ENCODE peak calls at places on chromosomes 7 and 10, in seven cellular contexts. R, I, B, U, V, J and Y are unnamed samples.
A peak's percentile ranks its signal among the peaks of the same experiment; 100 is the strongest.

GRCh38 chr10:131095109-131095580 is 216.4 kb downstream of the TCERG1L start:
- DNase-seq in R (no peak), I (no peak), B (no peak), V (no peak), U (no peak), J (no peak), Y (no peak)

GRCh38 chr7:151680810-151681209 is 161.1 kb upstream of the RHEB start:
- DNase-seq in R (no peak), J (peak; percentile 74), B (no peak), U (peak; percentile 69), I (peak; percentile 73), V (no peak), Y (no peak)

GRCh38 chr10:14060320-14061070 is 270.2 kb downstream of the FRMD4A start:
- DNase-seq in B (no peak), V (no peak), I (no peak), J (no peak), R (no peak), U (no peak), Y (no peak)

GRCh38 chr7:156493942-156494341 is 146.6 kb upstream of the RNF32 start:
- DNase-seq in R (no peak), I (no peak), J (peak; percentile 77), U (no peak), V (no peak), B (no peak), Y (no peak)

GRCh38 chr10:114420811-114421485 is 16.6 kb upstream of the AFAP1L2 start:
- DNase-seq in U (no peak), V (no peak), I (no peak), R (no peak), J (no peak), B (no peak), Y (no peak)

GRCh38 chr7:44541876-44542610 is 913 bp upstream of the NPC1L1 start:
- DNase-seq in I (no peak), V (no peak), B (no peak), J (no peak), U (no peak), R (no peak), Y (no peak)

GRCh38 chr7:106121189-106121799 is 9.2 kb upstream of the SYPL1 start:
- DNase-seq in R (no peak), J (no peak), V (no peak), I (no peak), B (no peak), U (no peak), Y (no peak)

GRCh38 chr10:124449170-124450009 is 445 bp downstream of the NKX1-2 start:
- DNase-seq in B (peak; percentile 78), I (no peak), U (no peak), R (no peak), J (no peak), V (no peak), Y (no peak)

GRCh38 chr10:109996766-109997171 is 11.0 kb upstream of the ADD3 start:
- DNase-seq in J (no peak), I (no peak), B (no peak), R (no peak), V (no peak), U (no peak), Y (no peak)

GRCh38 chr7:35365523-35365922 is 111.6 kb upstream of the TBX20 start:
- DNase-seq in I (no peak), B (no peak), J (no peak), U (no peak), R (no peak), V (no peak), Y (no peak)

GRCh38 chr7:35875292-35875691 is 74.4 kb downstream of the SEPTIN7 start:
- DNase-seq in V (no peak), J (peak; percentile 54), B (no peak), R (no peak), U (peak; percentile 33), I (no peak), Y (no peak)

GRCh38 chr7:30430300-30430699 is 48.3 kb downstream of the NOD1 start:
- DNase-seq in R (peak; percentile 64), J (no peak), U (no peak), V (no peak), B (no peak), I (no peak), Y (no peak)

GRCh38 chr7:25642849-25643248 is 414.6 kb upstream of the NPVF start:
- DNase-seq in V (no peak), B (no peak), R (no peak), J (no peak), I (no peak), U (no peak), Y (no peak)

GRCh38 chr10:122650331-122650730 is 49.3 kb downstream of the C10orf120 start:
- DNase-seq in V (no peak), B (peak; percentile 22), U (no peak), R (no peak), I (no peak), J (no peak), Y (no peak)

GRCh38 chr7:35019801-35020200 is 17.5 kb downstream of the DPY19L1 start:
- DNase-seq in B (no peak), J (no peak), R (no peak), V (no peak), I (no peak), U (no peak), Y (no peak)

GRCh38 chr10:43196131-43196980 is 58.1 kb downstream of the CSGALNACT2 start:
- DNase-seq in U (no peak), R (no peak), J (no peak), B (peak; percentile 30), V (no peak), I (no peak), Y (no peak)

GRCh38 chr10:12708921-12709320 is 292.6 kb downstream of the CCDC3 start:
- DNase-seq in B (peak; percentile 53), U (no peak), I (no peak), J (peak; percentile 56), V (no peak), R (peak; percentile 58), Y (no peak)

GRCh38 chr10:109740436-109740835 is 182.9 kb downstream of the XPNPEP1 start:
- DNase-seq in R (no peak), U (no peak), V (no peak), J (no peak), I (no peak), B (no peak), Y (no peak)

GRCh38 chr7:103795787-103796186 is 193.7 kb downstream of the RELN start:
- DNase-seq in V (no peak), U (no peak), B (no peak), I (no peak), R (no peak), J (no peak), Y (no peak)

GRCh38 chr7:33581239-33581638 is 324.1 kb upstream of the BMPER start:
- DNase-seq in R (no peak), V (no peak), U (no peak), J (no peak), B (no peak), I (no peak), Y (no peak)

GRCh38 chr10:123655763-123656162 is 10.4 kb upstream of the GPR26 start:
- DNase-seq in I (no peak), U (peak; percentile 16), R (no peak), B (peak; percentile 91), J (no peak), V (no peak), Y (no peak)

GRCh38 chr10:24223953-24224352 is 15.0 kb downstream of the KIAA1217 start:
- DNase-seq in U (no peak), B (no peak), J (no peak), I (no peak), R (no peak), V (peak; percentile 29), Y (no peak)

GRCh38 chr10:132492323-132493035 is 45.1 kb upstream of the INPP5A start:
- DNase-seq in I (no peak), V (peak; percentile 71), R (no peak), U (no peak), B (peak; percentile 40), J (no peak), Y (no peak)

GRCh38 chr10:95550073-95550672 is 11.0 kb downstream of the SORBS1 start:
- DNase-seq in J (no peak), B (no peak), I (no peak), R (no peak), V (no peak), U (no peak), Y (no peak)
- TF ChIP-seq CTCF in J (no peak), B (no peak), I (no peak), R (no peak), V (no peak), U (no peak), Y (no peak)

DNA sequence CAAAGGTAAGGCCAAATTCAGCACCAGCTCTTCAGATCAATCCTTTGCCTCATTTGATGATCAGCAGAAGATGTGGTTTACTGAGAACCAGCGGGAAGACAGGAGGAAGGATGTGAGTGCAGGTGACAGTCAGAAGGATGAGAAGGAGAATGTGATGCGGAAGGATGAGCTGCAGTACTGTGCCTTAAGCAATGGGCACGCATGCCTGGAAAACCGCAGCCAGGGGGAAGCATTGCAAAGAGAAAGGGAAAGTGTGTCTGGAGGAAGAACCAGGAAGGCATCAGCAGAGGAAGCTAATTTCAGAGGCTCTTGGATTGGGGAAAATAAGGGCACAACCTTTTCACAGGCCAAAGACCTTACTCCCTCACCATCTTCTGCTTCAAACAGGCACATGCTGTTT is 25.7 kb downstream of the C10orf71 start:
- DNase-seq in I (no peak), U (no peak), R (no peak), V (no peak), J (no peak), B (peak; percentile 62), Y (no peak)
- TF ChIP-seq CTCF in I (no peak), U (no peak), R (no peak), V (no peak), J (no peak), B (peak; percentile 61), Y (no peak)

DNA sequence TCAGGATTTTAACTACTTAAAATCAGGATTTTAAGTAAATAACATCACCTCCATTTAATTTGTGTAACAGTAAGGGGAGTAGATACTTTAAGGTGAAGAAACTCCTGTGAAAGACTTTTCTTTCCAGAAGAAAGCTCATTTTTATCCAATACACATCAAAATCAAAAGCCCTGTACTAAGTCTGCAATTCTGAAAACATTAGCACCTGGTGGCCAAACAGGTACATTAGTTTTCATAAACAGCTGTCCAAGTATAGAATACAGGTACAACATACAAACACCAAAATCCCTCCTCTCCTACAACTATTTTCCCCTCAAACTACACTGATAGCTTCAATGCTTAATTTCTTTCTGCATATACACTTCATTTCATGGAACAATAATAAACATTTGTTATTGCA is 22.9 kb downstream of the FAM3C start:
- DNase-seq in R (no peak), I (no peak), J (no peak), B (no peak), V (no peak), U (no peak), Y (no peak)
- TF ChIP-seq CTCF in R (no peak), I (no peak), J (no peak), B (peak; percentile 48), V (no peak), U (no peak), Y (peak; percentile 36)

GRCh38 chr10:77456414-77456813 is 181.2 kb downstream of the KCNMA1 start:
- DNase-seq in B (no peak), J (peak; percentile 7), R (no peak), V (no peak), U (no peak), I (no peak), Y (no peak)
- TF ChIP-seq CTCF in B (no peak), J (no peak), R (no peak), V (no peak), U (peak; percentile 7), I (no peak), Y (no peak)